ENCODE peak calls at places on chromosomes 4 and X, in seven cellular contexts. C is NCI-H524; A is MCF 10A; F is DMS153; S is T follicular helper cell; D is naive thymus-derived CD4-positive, alpha-beta T cell; E is bronchial epithelial cell. Y is an unnamed sample.

GRCh38 chrX:8433296-8434094 is 31.1 kb upstream of the VCX3B start:
- DNase-seq in D (no peak), E (peak; percentile 78), C (no peak), A (peak; percentile 40), F (no peak), S (no peak), Y (no peak)

GRCh38 chr4:139014391-139015268 is 951 bp upstream of the NOCT start:
- DNase-seq in C (peak; percentile 38), S (no peak), A (peak; percentile 93), F (no peak), E (peak; percentile 98), D (no peak), Y (no peak)

GRCh38 chr4:150782311-150782710 is 200.4 kb downstream of the MAB21L2 start:
- DNase-seq in C (no peak), F (no peak), E (no peak), A (peak; percentile 52), D (no peak), S (no peak), Y (no peak)

GRCh38 chrX:13428055-13428786 is 108.4 kb upstream of the ATXN3L start:
- DNase-seq in E (peak; percentile 94), A (peak; percentile 96), F (no peak), S (no peak), D (no peak), C (no peak), Y (peak; percentile 68)

GRCh38 chrX:16825306-16826035 is 39.2 kb downstream of the TXLNG start:
- DNase-seq in F (no peak), D (no peak), C (no peak), E (peak; percentile 78), A (peak; percentile 24), S (no peak), Y (no peak)

GRCh38 chr4:153514001-153514526 is 47.9 kb downstream of the TMEM131L start:
- DNase-seq in A (peak; percentile 58), C (no peak), D (no peak), F (no peak), S (no peak), E (peak; percentile 39), Y (no peak)

GRCh38 chrX:110146521-110146920 is 143.6 kb downstream of the TMEM164 start:
- DNase-seq in F (no peak), D (peak; percentile 33), S (no peak), E (peak; percentile 40), A (peak; percentile 79), C (peak; percentile 48), Y (no peak)

GRCh38 chrX:71652405-71652804 is 14.9 kb upstream of the LOC101059915 start:
- DNase-seq in C (peak; percentile 50), E (peak; percentile 46), F (no peak), S (peak; percentile 35), A (peak; percentile 56), D (peak; percentile 48), Y (no peak)

GRCh38 chr4:76238701-76239100 is 12.8 kb upstream of the FAM47E start:
- DNase-seq in C (no peak), E (no peak), A (no peak), S (no peak), F (no peak), D (no peak), Y (no peak)

GRCh38 chr4:54493862-54494261 is 163.9 kb upstream of the KIT start:
- DNase-seq in C (no peak), A (peak; percentile 16), S (no peak), E (no peak), D (no peak), F (no peak), Y (no peak)

GRCh38 chr4:119517361-119518229 is 111.0 kb downstream of the PDE5A start:
- DNase-seq in A (no peak), D (no peak), E (no peak), F (no peak), S (no peak), C (no peak), Y (no peak)

GRCh38 chr4:173001571-173001970 is 167.0 kb upstream of the GALNT7 start:
- DNase-seq in E (peak; percentile 92), C (no peak), F (no peak), A (peak; percentile 73), S (no peak), D (no peak), Y (no peak)

GRCh38 chr4:1463088-1463926 is 57.1 kb upstream of the NKX1-1 start:
- DNase-seq in S (no peak), C (no peak), A (no peak), D (no peak), F (no peak), E (no peak), Y (peak; percentile 59)

GRCh38 chr4:4968161-4968757 is 51.0 kb downstream of the CYTL1 start:
- DNase-seq in A (no peak), C (no peak), D (no peak), E (no peak), S (no peak), F (no peak), Y (no peak)

GRCh38 chrX:120463241-120463640 is 5.9 kb downstream of the LAMP2 start:
- DNase-seq in C (no peak), D (no peak), F (peak; percentile 11), E (peak; percentile 49), A (peak; percentile 80), S (no peak), Y (no peak)

GRCh38 chr4:113683143-113683542 is 78.4 kb downstream of the CAMK2D start:
- DNase-seq in E (peak; percentile 63), A (no peak), D (peak; percentile 77), S (peak; percentile 58), C (no peak), F (peak; percentile 90), Y (no peak)

GRCh38 chr4:156971623-156972369 is at the start of gene PDGFC:
- DNase-seq in S (no peak), A (peak; percentile 63), D (peak; percentile 1), C (no peak), F (no peak), E (no peak), Y (peak; percentile 92)

GRCh38 chr4:88070031-88070430 is 62.6 kb downstream of the PKD2 start:
- DNase-seq in F (no peak), S (no peak), D (no peak), E (no peak), A (no peak), C (no peak), Y (no peak)